ENCODE peak calls at places on chromosomes 3 and 15, in eight cellular contexts. P, L, J, B, K, Y, Q and A are unnamed samples.

GRCh38 chr3:126284258-126284904 is 72.8 kb downstream of the KLF15 start:
- DNase-seq in P (peak), L (no peak), J (no peak), B (no peak), K (no peak), Y (no peak), Q (no peak), A (peak)

GRCh38 chr3:40332684-40333083 is 23.2 kb downstream of the EIF1B start:
- DNase-seq in P (no peak), L (no peak), J (no peak), B (no peak), K (no peak), Y (no peak), Q (no peak), A (no peak)

GRCh38 chr3:72288955-72289707 is 504.2 kb upstream of the PROK2 start:
- DNase-seq in P (no peak), L (no peak), J (peak), B (no peak), K (peak), Y (peak), Q (peak), A (no peak)

GRCh38 chr15:63497642-63498100 is 6.7 kb upstream of the USP3 start:
- DNase-seq in P (no peak), L (peak), J (peak), B (no peak), K (peak), Y (no peak), Q (no peak), A (no peak)

GRCh38 chr15:66740802-66741201 is 38.8 kb downstream of the SMAD6 start:
- DNase-seq in P (no peak), L (no peak), J (no peak), B (no peak), K (no peak), Y (no peak), Q (no peak), A (no peak)

GRCh38 chr15:66233487-66234415 is 19.8 kb downstream of the MEGF11 start:
- DNase-seq in P (peak), L (no peak), J (no peak), B (no peak), K (no peak), Y (peak), Q (peak), A (no peak)

GRCh38 chr15:89121414-89121813 is 33.2 kb downstream of the ABHD2 start:
- DNase-seq in P (no peak), L (no peak), J (peak), B (no peak), K (peak), Y (no peak), Q (no peak), A (no peak)

GRCh38 chr15:58357529-58358476 is 74.0 kb upstream of the LIPC start:
- DNase-seq in P (no peak), L (no peak), J (no peak), B (no peak), K (no peak), Y (peak), Q (no peak), A (no peak)

GRCh38 chr15:76035593-76035992 is 23.4 kb upstream of the NRG4 start:
- DNase-seq in P (no peak), L (no peak), J (no peak), B (no peak), K (no peak), Y (peak), Q (no peak), A (no peak)

GRCh38 chr3:134143828-134144390 is 106.8 kb downstream of the RYK start:
- DNase-seq in P (no peak), L (no peak), J (no peak), B (no peak), K (no peak), Y (no peak), Q (no peak), A (no peak)

GRCh38 chr3:40780341-40780800 is 255.6 kb downstream of the ZNF621 start:
- DNase-seq in P (no peak), L (no peak), J (peak), B (peak), K (peak), Y (peak), Q (peak), A (no peak)

GRCh38 chr3:46979958-46980497 is 562 bp downstream of the NBEAL2 start:
- DNase-seq in P (no peak), L (no peak), J (no peak), B (no peak), K (no peak), Y (no peak), Q (peak), A (no peak)

GRCh38 chr3:89116486-89116885 is 9.1 kb downstream of the EPHA3 start:
- DNase-seq in P (no peak), L (no peak), J (no peak), B (no peak), K (no peak), Y (no peak), Q (no peak), A (no peak)

GRCh38 chr3:168096210-168096795 is 579 bp upstream of the GOLIM4 start:
- DNase-seq in P (peak), L (no peak), J (peak), B (peak), K (peak), Y (peak), Q (peak), A (no peak)

GRCh38 chr3:133384331-133385027 is 15.4 kb upstream of the BFSP2 start:
- DNase-seq in P (peak), L (no peak), J (peak), B (no peak), K (peak), Y (peak), Q (peak), A (no peak)

GRCh38 chr15:56963126-56963525 is 44.7 kb downstream of the TCF12 start:
- DNase-seq in P (no peak), L (no peak), J (no peak), B (no peak), K (no peak), Y (no peak), Q (no peak), A (no peak)

GRCh38 chr15:25176991-25177954 is 222.5 kb downstream of the SNRPN start:
- DNase-seq in P (no peak), L (no peak), J (peak), B (peak), K (peak), Y (no peak), Q (no peak), A (no peak)

GRCh38 chr3:143526016-143526540 is 322.2 kb downstream of the SLC9A9 start:
- DNase-seq in P (no peak), L (no peak), J (no peak), B (no peak), K (no peak), Y (no peak), Q (no peak), A (no peak)

GRCh38 chr15:75796321-75796720 is 46.9 kb upstream of the UBE2Q2 start:
- DNase-seq in P (no peak), L (no peak), J (no peak), B (no peak), K (no peak), Y (no peak), Q (no peak), A (no peak)

GRCh38 chr3:185335799-185336198 is 27.1 kb upstream of the MAP3K13 start:
- DNase-seq in P (peak), L (no peak), J (no peak), B (no peak), K (no peak), Y (no peak), Q (no peak), A (no peak)

GRCh38 chr3:121529308-121529707 is 16.5 kb downstream of the POLQ start:
- DNase-seq in P (no peak), L (no peak), J (no peak), B (no peak), K (no peak), Y (no peak), Q (no peak), A (no peak)

GRCh38 chr3:121330586-121330985 is 215.2 kb downstream of the POLQ start:
- DNase-seq in P (no peak), L (no peak), J (no peak), B (no peak), K (no peak), Y (no peak), Q (no peak), A (no peak)

GRCh38 chr3:122555275-122556071 is 8.6 kb downstream of the PARP9 start:
- DNase-seq in P (no peak), L (no peak), J (no peak), B (no peak), K (no peak), Y (no peak), Q (no peak), A (no peak)
- TF ChIP-seq POLR2AphosphoS5 in P (no peak), L (no peak), J (no peak), B (no peak), K (no peak), Y (no peak), Q (no peak), A (no peak)

DNA sequence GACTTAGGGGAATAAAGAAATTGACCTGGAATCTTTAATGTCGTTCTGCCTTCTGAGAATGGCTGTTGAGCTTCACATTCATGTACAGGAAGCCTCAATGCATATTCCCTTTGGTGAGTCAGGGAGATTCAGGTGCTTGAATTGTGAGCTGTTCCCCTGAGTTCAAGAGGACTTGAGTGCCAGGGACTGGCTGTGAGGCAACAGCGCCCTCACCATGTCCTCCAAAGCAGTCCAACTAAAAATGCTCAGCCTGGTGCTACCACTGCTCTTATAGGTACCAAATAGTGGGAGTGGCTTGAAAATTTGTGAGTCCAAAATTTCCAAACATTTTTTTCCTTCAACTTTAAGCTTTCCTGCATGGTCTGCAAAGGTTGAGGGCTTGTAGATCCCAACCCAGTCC is 54.1 kb downstream of the LEO1 start:
- DNase-seq in P (peak), L (peak), J (no peak), B (no peak), K (peak), Y (peak), Q (peak), A (no peak)
- TF ChIP-seq CTCF in P (peak), L (no peak), J (no peak), B (no peak), K (no peak), Y (peak), Q (peak), A (no peak)

DNA sequence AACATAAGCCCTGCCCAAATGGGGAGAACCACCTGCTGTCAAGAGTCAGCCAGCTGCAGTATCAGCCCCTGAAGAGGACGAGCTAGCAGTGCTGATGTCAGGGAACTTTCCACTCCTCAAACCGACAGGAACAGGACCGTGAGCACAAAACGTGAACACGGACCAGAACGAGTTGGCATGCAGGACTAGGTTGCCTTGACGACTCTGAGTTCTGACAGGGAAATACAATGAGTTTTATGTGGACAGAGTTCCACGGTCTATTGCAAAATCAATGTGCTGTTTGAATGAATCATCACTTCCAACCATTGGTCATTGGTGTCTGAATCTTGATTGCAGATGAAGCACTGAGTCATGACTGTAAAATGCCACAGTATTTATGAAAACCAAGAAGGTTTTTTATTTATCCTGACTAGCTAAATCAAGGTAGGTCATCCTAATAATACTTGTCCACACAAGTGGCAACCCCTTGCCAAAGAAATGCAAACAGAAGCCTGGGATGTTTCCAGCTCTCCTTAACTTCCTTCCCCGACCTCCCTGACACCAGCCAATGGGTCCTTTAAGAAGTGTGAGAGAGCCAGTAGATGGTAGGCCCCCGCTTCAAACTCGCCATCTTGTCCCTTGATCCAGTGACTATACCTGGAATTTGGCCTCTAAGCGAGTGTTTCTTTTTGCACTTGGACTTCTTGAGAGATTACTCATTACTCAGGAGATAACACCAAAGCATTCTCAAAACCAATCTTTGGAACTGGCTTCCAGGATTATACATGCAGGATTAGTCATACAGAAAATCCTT is 119.6 kb downstream of the ASB7 start:
- DNase-seq in P (peak), L (peak), J (peak), B (no peak), K (peak), Y (no peak), Q (no peak), A (peak)
- TF ChIP-seq POLR2AphosphoS5 in P (peak), L (no peak), J (peak), B (peak), K (peak), Y (no peak), Q (no peak), A (peak)

DNA sequence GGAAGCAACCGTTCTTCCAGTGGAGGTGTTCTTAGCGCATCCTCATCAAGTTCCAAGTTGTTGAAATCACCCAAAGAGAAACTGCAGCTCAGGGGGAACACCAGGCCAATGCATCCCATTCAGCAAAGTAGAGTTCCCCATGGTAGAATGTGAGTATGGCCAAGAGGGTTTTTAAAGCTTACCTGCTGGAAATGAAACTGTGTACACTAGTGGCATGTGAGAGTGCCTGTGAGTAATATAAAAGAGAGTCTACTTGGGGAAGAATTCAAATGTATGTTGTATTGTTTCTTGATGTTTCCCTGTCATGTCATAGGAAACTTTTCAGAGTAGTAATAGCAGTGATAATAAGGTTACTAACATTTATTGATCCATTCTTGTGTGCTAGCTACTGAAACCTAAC is 43.3 kb downstream of the PSMD6 start:
- DNase-seq in P (no peak), L (no peak), J (no peak), B (no peak), K (no peak), Y (no peak), Q (no peak), A (no peak)
- TF ChIP-seq CTCF in P (no peak), L (no peak), J (no peak), B (no peak), K (no peak), Y (no peak), Q (no peak), A (no peak)

GRCh38 chr3:37147676-37148075 is 26.7 kb downstream of the LRRFIP2 start:
- DNase-seq in P (no peak), L (no peak), J (no peak), B (no peak), K (no peak), Y (no peak), Q (no peak), A (no peak)

GRCh38 chr3:37143821-37144220 is 30.6 kb downstream of the LRRFIP2 start:
- DNase-seq in P (no peak), L (no peak), J (no peak), B (no peak), K (no peak), Y (no peak), Q (no peak), A (no peak)

GRCh38 chr3:37145607-37146006 is 28.8 kb downstream of the LRRFIP2 start:
- DNase-seq in P (no peak), L (peak), J (no peak), B (no peak), K (no peak), Y (no peak), Q (no peak), A (no peak)

GRCh38 chr3:37141676-37142075 is 32.7 kb downstream of the LRRFIP2 start:
- DNase-seq in P (no peak), L (no peak), J (no peak), B (no peak), K (no peak), Y (no peak), Q (no peak), A (no peak)

DNA sequence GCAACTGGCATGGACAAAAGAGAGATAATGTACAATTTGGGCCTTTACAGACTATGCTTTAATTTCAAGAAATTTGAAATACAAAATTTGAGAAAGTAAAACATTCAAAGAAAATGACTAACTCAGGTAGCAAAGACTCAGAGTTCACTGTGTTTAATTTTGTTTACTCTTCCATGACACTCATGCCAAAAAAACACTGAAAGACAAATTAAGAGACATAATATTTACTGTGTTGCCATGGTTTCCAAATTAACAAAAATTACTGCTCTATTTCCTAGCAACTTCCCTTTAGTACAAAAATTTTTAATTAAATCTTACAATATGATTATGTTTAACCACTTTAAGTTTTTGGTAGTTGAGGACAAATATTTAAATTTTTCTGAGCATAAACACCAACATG is 29.6 kb downstream of the LRRFIP2 start:
- DNase-seq in P (no peak), L (no peak), J (no peak), B (no peak), K (no peak), Y (no peak), Q (no peak), A (no peak)
- TF ChIP-seq POLR2AphosphoS5 in P (no peak), L (no peak), J (no peak), B (no peak), K (no peak), Y (no peak), Q (no peak), A (no peak)

GRCh38 chr3:42544492-42545283 is 37.1 kb downstream of the SEC22C start:
- DNase-seq in P (no peak), L (no peak), J (peak), B (no peak), K (peak), Y (no peak), Q (no peak), A (no peak)
- TF ChIP-seq CTCF in P (no peak), L (no peak), J (peak), B (no peak), K (peak), Y (no peak), Q (no peak), A (no peak)

GRCh38 chr3:44236485-44236908 is 5.2 kb upstream of the TOPAZ1 start:
- DNase-seq in P (no peak), L (no peak), J (no peak), B (no peak), K (no peak), Y (no peak), Q (peak), A (no peak)

GRCh38 chr3:44238889-44239288 is 2.8 kb upstream of the TOPAZ1 start:
- DNase-seq in P (no peak), L (no peak), J (no peak), B (no peak), K (no peak), Y (no peak), Q (no peak), A (no peak)

GRCh38 chr3:44237161-44237560 is 4.5 kb upstream of the TOPAZ1 start:
- DNase-seq in P (no peak), L (no peak), J (no peak), B (no peak), K (no peak), Y (no peak), Q (peak), A (no peak)

GRCh38 chr3:44235604-44236484 is 5.8 kb upstream of the TOPAZ1 start:
- DNase-seq in P (peak), L (peak), J (peak), B (peak), K (peak), Y (peak), Q (peak), A (no peak)

GRCh38 chr3:44237665-44238064 is 4.0 kb upstream of the TOPAZ1 start:
- DNase-seq in P (no peak), L (no peak), J (no peak), B (no peak), K (no peak), Y (peak), Q (no peak), A (no peak)
- TF ChIP-seq POLR2AphosphoS5 in P (no peak), L (no peak), J (no peak), B (no peak), K (no peak), Y (no peak), Q (no peak), A (no peak)

DNA sequence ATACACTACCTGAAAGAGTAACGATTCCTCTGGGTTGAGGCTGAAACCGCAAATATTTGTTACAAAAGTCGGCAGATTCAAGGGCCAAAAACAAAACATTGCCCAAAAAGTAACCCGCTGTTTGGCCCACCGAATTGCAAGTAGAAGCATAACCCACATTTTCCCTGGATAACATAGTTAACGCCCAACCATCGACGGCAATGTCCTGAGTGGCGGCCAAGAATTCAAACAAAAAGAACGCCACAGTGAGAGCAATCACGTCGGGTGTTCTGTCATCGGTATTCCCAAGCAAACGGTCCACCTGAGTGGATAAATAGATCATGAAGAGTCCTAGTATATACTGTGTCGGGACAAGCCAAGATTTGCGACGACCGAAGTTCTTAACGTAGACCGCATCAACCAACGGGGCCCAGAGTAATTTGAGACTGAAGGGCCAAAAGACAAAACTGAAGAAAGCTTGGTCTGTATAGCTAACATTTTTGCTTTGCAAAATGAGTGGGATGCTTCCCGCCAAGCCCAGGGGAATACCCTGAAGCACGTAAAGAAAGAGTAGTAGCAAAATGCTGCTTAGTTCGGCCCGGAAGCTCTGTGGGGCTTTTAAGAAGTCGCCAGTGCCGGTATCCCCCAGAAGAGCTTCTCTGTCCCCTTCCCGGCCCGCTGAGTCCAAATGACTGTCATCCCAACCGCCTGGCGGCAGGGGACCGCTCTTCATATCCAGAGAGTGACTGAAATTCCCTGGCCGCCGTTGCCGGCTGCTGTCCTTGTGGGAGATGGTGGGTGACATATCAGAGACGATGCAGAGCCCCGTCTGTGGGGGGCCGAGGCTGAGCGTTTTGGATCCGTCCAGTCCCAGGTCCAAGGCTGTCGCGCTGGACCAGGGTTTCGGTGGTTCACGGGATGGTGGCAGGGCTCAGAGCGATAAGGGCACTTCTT is 747 bp downstream of the SLC33A1 start:
- DNase-seq in P (no peak), L (no peak), J (peak), B (peak), K (peak), Y (peak), Q (peak), A (no peak)
- TF ChIP-seq CTCF in P (peak), L (no peak), J (no peak), B (peak), K (no peak), Y (no peak), Q (no peak), A (no peak)

GRCh38 chr3:123723527-123724168 is 138.8 kb upstream of the HACD2 start:
- DNase-seq in P (peak), L (peak), J (peak), B (no peak), K (peak), Y (peak), Q (peak), A (no peak)
- TF ChIP-seq POLR2AphosphoS5 in P (peak), L (no peak), J (no peak), B (no peak), K (no peak), Y (no peak), Q (no peak), A (no peak)